ENCODE peak calls at places on chromosomes 5 and 9, in five cellular contexts. R, Y, D, B and M are unnamed samples.

GRCh38 chr5:1800470-1801060 is 642 bp upstream of the NDUFS6 start:
- DNase-seq in R (no peak), Y (peak), D (peak), B (no peak), M (no peak)

GRCh38 chr5:149749481-149750365 is 19.6 kb downstream of the PPARGC1B start:
- DNase-seq in R (no peak), Y (no peak), D (no peak), B (no peak), M (no peak)

GRCh38 chr9:116409659-116410058 is 256.1 kb downstream of the PAPPA start:
- DNase-seq in R (no peak), Y (no peak), D (no peak), B (no peak), M (no peak)

GRCh38 chr5:118253401-118254061 is 734.8 kb downstream of the DTWD2 start:
- DNase-seq in R (no peak), Y (peak), D (no peak), B (no peak), M (no peak)

GRCh38 chr9:2060425-2060824 is 45.3 kb downstream of the SMARCA2 start:
- DNase-seq in R (no peak), Y (no peak), D (no peak), B (no peak), M (no peak)

GRCh38 chr5:132495063-132495671 is 4.6 kb upstream of the IRF1 start:
- DNase-seq in R (no peak), Y (no peak), D (no peak), B (peak), M (no peak)

GRCh38 chr5:15502208-15502607 is 2.2 kb downstream of the FBXL7 start:
- DNase-seq in R (no peak), Y (no peak), D (no peak), B (no peak), M (no peak)

GRCh38 chr5:68405026-68405684 is 189.6 kb downstream of the PIK3R1 start:
- DNase-seq in R (no peak), Y (no peak), D (peak), B (no peak), M (no peak)

GRCh38 chr5:150061538-150061995 is 24.8 kb downstream of the CSF1R start:
- DNase-seq in R (no peak), Y (no peak), D (no peak), B (no peak), M (no peak)

GRCh38 chr5:140346348-140347221 is at the start of gene HBEGF:
- DNase-seq in R (no peak), Y (peak), D (peak), B (peak), M (peak)

GRCh38 chr5:94745786-94746730 is 127.6 kb downstream of the SLF1 start:
- DNase-seq in R (no peak), Y (no peak), D (no peak), B (no peak), M (no peak)

GRCh38 chr5:177434437-177434836 is 8.0 kb downstream of the GRK6 start:
- DNase-seq in R (no peak), Y (no peak), D (no peak), B (peak), M (no peak)

GRCh38 chr5:118923295-118924005 is 64.9 kb downstream of the DTWD2 start:
- DNase-seq in R (no peak), Y (no peak), D (no peak), B (no peak), M (no peak)

GRCh38 chr5:95986937-95987520 is 25.4 kb upstream of the ELL2 start:
- DNase-seq in R (no peak), Y (no peak), D (no peak), B (no peak), M (no peak)

GRCh38 chr5:95261369-95262175 is 23.3 kb downstream of the MCTP1 start:
- DNase-seq in R (no peak), Y (peak), D (peak), B (no peak), M (no peak)

GRCh38 chr9:137618105-137619067 is at the start of gene EHMT1:
- DNase-seq in R (peak), Y (peak), D (peak), B (peak), M (peak)

GRCh38 chr9:89372230-89372816 is 54.0 kb downstream of the SECISBP2 start:
- DNase-seq in R (no peak), Y (no peak), D (peak), B (peak), M (no peak)

GRCh38 chr5:40568548-40568947 is 111.2 kb upstream of the PTGER4 start:
- DNase-seq in R (no peak), Y (no peak), D (no peak), B (no peak), M (no peak)

GRCh38 chr5:3217114-3217513 is 378.5 kb upstream of the IRX1 start:
- DNase-seq in R (no peak), Y (no peak), D (no peak), B (no peak), M (no peak)

GRCh38 chr9:109745335-109746283 is 34.4 kb upstream of the PALM2AKAP2 start:
- DNase-seq in R (no peak), Y (peak), D (no peak), B (no peak), M (no peak)

GRCh38 chr5:164235176-164235914 is 729.9 kb downstream of the MAT2B start:
- DNase-seq in R (no peak), Y (no peak), D (no peak), B (no peak), M (no peak)

GRCh38 chr9:128685636-128686489 is 3.2 kb upstream of the SET start:
- DNase-seq in R (no peak), Y (no peak), D (no peak), B (peak), M (no peak)

GRCh38 chr5:125199968-125200841 is 453.8 kb upstream of the ZNF608 start:
- DNase-seq in R (no peak), Y (peak), D (no peak), B (no peak), M (peak)

GRCh38 chr9:2299156-2299842 is 284.2 kb downstream of the SMARCA2 start:
- DNase-seq in R (no peak), Y (no peak), D (peak), B (no peak), M (no peak)

GRCh38 chr5:40906351-40906751 is 2.9 kb upstream of the C7 start:
- DNase-seq in R (no peak), Y (no peak), D (no peak), B (no peak), M (no peak)

GRCh38 chr9:36928670-36929349 is 105.3 kb downstream of the PAX5 start:
- DNase-seq in R (no peak), Y (no peak), D (no peak), B (no peak), M (no peak)

GRCh38 chr5:94457788-94458187 is 160.6 kb downstream of the KIAA0825 start:
- DNase-seq in R (no peak), Y (no peak), D (no peak), B (no peak), M (no peak)

GRCh38 chr9:4497855-4498254 is 7.6 kb downstream of the SLC1A1 start:
- DNase-seq in R (no peak), Y (no peak), D (peak), B (no peak), M (no peak)